ENCODE peak calls at places on chromosomes 1 and 21, in seven cellular contexts. H is H9, W is mesenchymal stem cell, K is IMR-90, I is trophoblast cell, F is mesendoderm, T is H1. N is an unnamed sample.

GRCh38 chr1:30397576-30397975 is 325.8 kb downstream of the MATN1 start:
- DNase-seq in K (no peak), H (no peak), T (no peak), W (no peak), F (no peak), I (no peak), N (no peak)

GRCh38 chr1:216710598-216711333 is 12.5 kb downstream of the ESRRG start:
- DNase-seq in T (no peak), K (no peak), W (no peak), I (no peak), H (no peak), F (no peak), N (no peak)

GRCh38 chr1:181100015-181100905 is 11.8 kb downstream of the IER5 start:
- DNase-seq in I (peak), H (no peak), K (no peak), W (peak), T (no peak), F (peak), N (no peak)

GRCh38 chr1:30664103-30664755 is 59.2 kb downstream of the MATN1 start:
- DNase-seq in F (no peak), I (no peak), W (no peak), H (no peak), K (no peak), T (no peak), N (no peak)

GRCh38 chr21:44742418-44743153 is 31.2 kb upstream of the TSPEAR start:
- DNase-seq in H (no peak), W (no peak), F (no peak), K (peak), T (no peak), I (no peak), N (no peak)

GRCh38 chr1:56375184-56375837 is 204.1 kb downstream of the PLPP3 start:
- DNase-seq in K (peak), H (no peak), I (no peak), T (no peak), F (no peak), W (no peak), N (no peak)

GRCh38 chr21:44987301-44987885 is 47.6 kb downstream of the SLX9 start:
- DNase-seq in I (no peak), F (no peak), T (no peak), H (no peak), K (no peak), W (no peak), N (no peak)

GRCh38 chr1:62832276-62832675 is 48.3 kb downstream of the ATG4C start:
- DNase-seq in H (no peak), W (no peak), I (no peak), K (no peak), F (peak), T (no peak), N (no peak)

GRCh38 chr1:21663251-21663950 is 5.8 kb downstream of the RAP1GAP start:
- DNase-seq in F (no peak), T (no peak), W (no peak), I (no peak), H (no peak), K (no peak), N (no peak)

GRCh38 chr1:18041107-18041506 is 66.5 kb upstream of the IGSF21 start:
- DNase-seq in F (no peak), I (no peak), K (no peak), H (no peak), T (no peak), W (no peak), N (no peak)

GRCh38 chr1:8667869-8668595 is 149.4 kb downstream of the RERE start:
- DNase-seq in I (no peak), F (no peak), T (no peak), K (peak), W (peak), H (no peak), N (no peak)

GRCh38 chr1:218365600-218365999 is 20.5 kb downstream of the TGFB2 start:
- DNase-seq in H (no peak), I (no peak), W (no peak), T (no peak), K (no peak), F (no peak), N (no peak)

GRCh38 chr1:54582566-54583306 is 34.7 kb downstream of the ACOT11 start:
- DNase-seq in W (no peak), H (peak), K (no peak), I (no peak), T (no peak), F (peak), N (peak)

GRCh38 chr1:33349081-33349759 is 28.3 kb upstream of the A3GALT2 start:
- DNase-seq in K (no peak), W (no peak), T (no peak), H (peak), I (no peak), F (no peak), N (no peak)

GRCh38 chr21:35527358-35527757 is 478.3 kb upstream of the RUNX1 start:
- DNase-seq in T (no peak), W (no peak), I (no peak), H (no peak), F (no peak), K (no peak), N (no peak)

GRCh38 chr1:8015036-8015808 is 10.9 kb downstream of the ERRFI1 start:
- DNase-seq in I (peak), F (peak), W (peak), H (no peak), K (peak), T (no peak), N (no peak)

GRCh38 chr1:150528196-150528595 is 12.6 kb downstream of the FALEC start:
- DNase-seq in K (peak), T (no peak), I (no peak), F (no peak), H (no peak), W (peak), N (no peak)

GRCh38 chr1:157968951-157969350 is 24.5 kb upstream of the KIRREL1 start:
- DNase-seq in W (peak), K (peak), I (no peak), H (no peak), F (no peak), T (no peak), N (no peak)

GRCh38 chr1:46434358-46434757 is 40.2 kb downstream of the FAAH start:
- DNase-seq in I (no peak), K (no peak), W (no peak), F (no peak), T (no peak), H (no peak), N (no peak)

GRCh38 chr1:227362039-227362438 is 43.7 kb upstream of the CDC42BPA start:
- DNase-seq in K (peak), T (no peak), F (no peak), I (no peak), W (no peak), H (no peak), N (no peak)
- H3K4ac ChIP-seq in K (no peak), T (no peak), F (no peak), I (no peak), W (no peak), H (no peak), N (no peak)

DNA sequence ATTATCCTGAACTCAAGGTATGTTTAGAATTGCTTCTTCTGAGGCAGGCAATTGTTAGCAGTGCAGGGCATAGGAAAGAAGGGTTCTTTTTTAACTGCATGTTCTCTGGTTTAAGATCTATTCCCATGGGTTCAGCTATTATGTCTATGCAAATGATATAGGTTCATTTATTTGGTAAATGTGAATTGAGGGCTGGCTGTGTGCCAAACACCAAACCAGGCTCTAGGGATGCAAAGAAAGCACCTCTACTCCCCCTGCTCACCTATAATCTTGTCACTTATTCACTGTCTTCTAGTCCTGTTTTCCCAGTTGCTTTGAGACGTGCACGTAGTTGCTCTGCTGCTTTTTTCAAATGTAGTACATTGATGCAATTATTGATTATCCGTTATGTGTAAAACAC is 691 bp upstream of the KIFAP3 start:
- DNase-seq in W (no peak), K (no peak), F (no peak), T (no peak), H (no peak), I (no peak), N (no peak)
- H3K4ac ChIP-seq in W (no peak), K (no peak), F (no peak), T (no peak), H (no peak), I (no peak), N (no peak)

GRCh38 chr1:17013598-17014320 is 2.0 kb upstream of the ATP13A2 start:
- DNase-seq in T (no peak), K (no peak), W (no peak), H (no peak), F (no peak), I (no peak), N (no peak)
- H3K4ac ChIP-seq in T (peak), K (no peak), W (no peak), H (no peak), F (no peak), I (no peak), N (no peak)

GRCh38 chr1:224170748-224171478 is 12.1 kb upstream of the DEGS1 start:
- DNase-seq in T (no peak), W (peak), F (peak), I (peak), H (peak), K (no peak), N (no peak)
- H3K4ac ChIP-seq in T (no peak), W (no peak), F (no peak), I (no peak), H (no peak), K (no peak), N (no peak)

GRCh38 chr1:156140879-156141707 is 12.3 kb upstream of the SEMA4A start:
- DNase-seq in H (peak), K (peak), F (peak), W (peak), I (peak), T (no peak), N (peak)
- H3K4ac ChIP-seq in H (no peak), K (no peak), F (no peak), W (no peak), I (no peak), T (no peak), N (no peak)